ENCODE peak calls at places on chromosome 20, in eight cellular contexts. Y is PC-9, C is tibial artery, E is pancreas, S is vagina, Q is esophagus squamous epithelium, I is upper lobe of right lung, F is stomach. M is an unnamed sample. For H3K4me1 and H3K36me3, the result is how much of the 10 kb centered on the place peaks cover.

GRCh38 chr20:62677678-62678077 is 31.0 kb upstream of the NTSR1 start:
- DNase-seq in F (no peak), S (no peak), Y (no peak), Q (no peak), C (no peak), I (no peak), E (no peak), M (no peak)

GRCh38 chr20:42475773-42476172 is 713.9 kb downstream of the PTPRT start:
- DNase-seq in S (no peak), E (no peak), Q (no peak), I (no peak), C (no peak), F (no peak), Y (no peak), M (no peak)

GRCh38 chr20:5835234-5835845 is 85.1 kb downstream of the SHLD1 start:
- DNase-seq in C (no peak), Q (no peak), S (no peak), Y (peak), E (no peak), F (no peak), I (no peak), M (no peak)

GRCh38 chr20:7773511-7773910 is 166.7 kb downstream of the HAO1 start:
- DNase-seq in F (no peak), I (no peak), S (no peak), Y (no peak), Q (no peak), E (no peak), C (no peak), M (no peak)

GRCh38 chr20:57483287-57484050 is 41.5 kb downstream of the CTCFL start:
- DNase-seq in Y (no peak), I (no peak), S (no peak), E (no peak), Q (no peak), C (peak), F (no peak), M (no peak)

GRCh38 chr20:1187605-1188171 is 2.9 kb upstream of the TMEM74B start:
- DNase-seq in Q (no peak), F (no peak), I (no peak), Y (peak), S (no peak), C (no peak), E (no peak), M (no peak)

GRCh38 chr20:33861458-33861857 is 50.3 kb downstream of the CHMP4B start:
- DNase-seq in Q (no peak), E (no peak), Y (no peak), F (no peak), S (no peak), I (no peak), C (no peak), M (no peak)

GRCh38 chr20:21161926-21162325 is 36.0 kb downstream of the KIZ start:
- DNase-seq in S (no peak), E (no peak), Y (no peak), Q (no peak), F (no peak), C (no peak), I (no peak), M (no peak)

GRCh38 chr20:24102290-24102689 is 113.7 kb upstream of the GGTLC1 start:
- DNase-seq in C (no peak), I (no peak), Q (no peak), S (no peak), F (no peak), Y (peak), E (no peak), M (no peak)

GRCh38 chr20:37669062-37669772 is 24.6 kb upstream of the CTNNBL1 start:
- DNase-seq in Y (peak), F (no peak), Q (no peak), C (no peak), E (no peak), I (no peak), S (no peak), M (no peak)

GRCh38 chr20:46111028-46111835 is 6.9 kb upstream of the CD40 start:
- DNase-seq in Q (no peak), F (no peak), Y (no peak), S (no peak), C (peak), E (no peak), I (no peak), M (peak)

GRCh38 chr20:17825949-17826843 is 126.4 kb downstream of the BANF2 start:
- DNase-seq in F (no peak), C (peak), S (no peak), Y (no peak), E (no peak), I (no peak), Q (no peak), M (no peak)

GRCh38 chr20:15597306-15597705 is 975.9 kb downstream of the KIF16B start:
- DNase-seq in F (no peak), I (no peak), E (no peak), Y (no peak), Q (no peak), S (no peak), C (no peak), M (peak)

GRCh38 chr20:41587956-41588355 is 30.2 kb downstream of the CHD6 start:
- DNase-seq in F (no peak), E (no peak), S (no peak), I (no peak), C (no peak), Y (no peak), Q (no peak), M (no peak)

GRCh38 chr20:23320317-23320716 is 30.3 kb upstream of the NXT1 start:
- DNase-seq in F (no peak), Y (no peak), Q (no peak), C (no peak), S (no peak), I (no peak), E (no peak), M (no peak)

GRCh38 chr20:59223750-59224149 is 60.1 kb downstream of the ZNF831 start:
- DNase-seq in I (no peak), C (no peak), Y (no peak), F (no peak), E (no peak), Q (no peak), S (no peak), M (no peak)
- H3K4me1 ChIP-seq in I (under half), C (under half), Y (under half), F (under half), E (under half), Q (under half), S (under half), M (under half)

GRCh38 chr20:54292186-54292585 is 84.3 kb downstream of the PFDN4 start:
- DNase-seq in C (no peak), F (no peak), S (no peak), I (no peak), Y (peak), E (no peak), Q (no peak), M (no peak)
- TF ChIP-seq CTCF in C (no peak), F (no peak), S (no peak), I (no peak), Y (no peak), E (no peak), Q (no peak), M (no peak)

GRCh38 chr20:50930139-50931047 is 844 bp downstream of the ADNP start:
- DNase-seq in I (peak), S (no peak), C (peak), Q (no peak), F (peak), E (peak), Y (no peak), M (peak)
- H3K36me3 ChIP-seq in I (under half), S (under half), C (under half), Q (under half), F (under half), E (under half), Y (half or more), M (under half)

GRCh38 chr20:32281711-32282110 is 4.3 kb downstream of the KIF3B start:
- DNase-seq in E (no peak), Q (no peak), Y (no peak), S (no peak), C (peak), I (no peak), F (no peak), M (no peak)
- H3K4me1 ChIP-seq in E (under half), Q (under half), Y (under half), S (under half), C (under half), I (under half), F (half or more), M (under half)

DNA sequence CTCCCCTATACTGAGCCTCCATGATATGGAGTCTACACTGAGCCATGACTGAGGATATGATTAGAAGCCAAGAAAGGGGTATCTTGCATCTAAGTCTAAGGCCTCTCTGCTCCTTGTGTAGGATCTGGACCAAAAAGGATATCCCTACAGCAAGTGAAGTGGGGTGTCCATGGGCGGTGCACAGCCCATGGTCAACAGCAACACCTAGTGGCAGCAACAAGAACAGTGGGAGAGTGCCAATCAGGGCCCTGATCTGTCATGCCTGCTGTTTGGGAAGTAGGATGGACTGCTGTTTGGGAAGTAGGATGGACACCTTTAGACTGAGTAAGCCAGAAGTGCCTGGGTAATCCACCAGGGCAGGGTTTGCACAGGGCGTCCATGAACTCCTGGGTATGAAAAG is 22.4 kb downstream of the PTGIS start:
- DNase-seq in F (no peak), Y (no peak), C (no peak), S (no peak), I (no peak), E (no peak), Q (no peak), M (no peak)
- TF ChIP-seq CTCF in F (no peak), Y (peak), C (no peak), S (no peak), I (no peak), E (no peak), Q (no peak), M (no peak)

DNA sequence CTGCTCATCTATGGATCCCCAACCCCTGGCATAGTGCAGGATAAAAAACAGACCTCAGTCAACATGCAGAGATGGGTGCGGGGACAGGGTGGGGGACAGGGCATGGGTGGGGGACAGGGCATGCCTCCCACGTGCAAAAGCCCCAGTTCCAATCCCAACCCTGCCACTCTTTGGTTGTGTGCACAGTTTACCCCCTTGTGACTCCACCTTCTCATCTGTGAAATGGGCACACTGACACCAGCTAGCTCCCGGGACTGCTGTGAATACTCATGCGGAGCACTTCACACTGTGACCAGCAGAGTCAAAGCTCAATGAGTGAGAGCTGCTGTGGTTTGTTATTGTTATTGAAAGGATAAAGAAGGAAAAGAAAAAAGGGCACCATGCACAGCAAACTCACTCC is 69.3 kb downstream of the NFATC2 start:
- DNase-seq in E (no peak), C (no peak), Q (no peak), F (no peak), I (no peak), Y (no peak), S (no peak), M (no peak)
- H3K36me3 ChIP-seq in E (under half), C (under half), Q (under half), F (under half), I (under half), Y (under half), S (under half), M (under half)

DNA sequence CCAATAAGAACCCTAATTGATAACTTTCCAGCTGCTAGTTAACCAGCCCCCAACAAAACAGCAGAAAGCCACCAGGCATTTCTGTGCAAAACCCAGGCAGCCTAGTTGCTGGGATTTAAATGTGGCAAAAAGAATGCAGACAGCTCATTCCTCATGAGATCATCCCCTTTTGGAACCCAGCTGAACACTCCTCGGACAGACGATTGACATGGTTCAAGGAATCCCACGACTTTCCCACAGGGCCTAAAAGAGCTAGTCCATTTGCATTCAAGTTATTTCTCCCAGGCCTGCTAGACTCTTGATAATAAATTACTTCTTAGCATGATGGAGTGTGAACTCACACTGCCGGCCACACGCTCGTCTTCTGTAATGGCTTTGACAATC is 24.0 kb downstream of the JAG1 start:
- DNase-seq in I (no peak), F (no peak), Y (no peak), S (no peak), E (no peak), C (no peak), Q (no peak), M (no peak)
- H3K4me1 ChIP-seq in I (under half), F (under half), Y (under half), S (half or more), E (under half), C (half or more), Q (under half), M (under half)

DNA sequence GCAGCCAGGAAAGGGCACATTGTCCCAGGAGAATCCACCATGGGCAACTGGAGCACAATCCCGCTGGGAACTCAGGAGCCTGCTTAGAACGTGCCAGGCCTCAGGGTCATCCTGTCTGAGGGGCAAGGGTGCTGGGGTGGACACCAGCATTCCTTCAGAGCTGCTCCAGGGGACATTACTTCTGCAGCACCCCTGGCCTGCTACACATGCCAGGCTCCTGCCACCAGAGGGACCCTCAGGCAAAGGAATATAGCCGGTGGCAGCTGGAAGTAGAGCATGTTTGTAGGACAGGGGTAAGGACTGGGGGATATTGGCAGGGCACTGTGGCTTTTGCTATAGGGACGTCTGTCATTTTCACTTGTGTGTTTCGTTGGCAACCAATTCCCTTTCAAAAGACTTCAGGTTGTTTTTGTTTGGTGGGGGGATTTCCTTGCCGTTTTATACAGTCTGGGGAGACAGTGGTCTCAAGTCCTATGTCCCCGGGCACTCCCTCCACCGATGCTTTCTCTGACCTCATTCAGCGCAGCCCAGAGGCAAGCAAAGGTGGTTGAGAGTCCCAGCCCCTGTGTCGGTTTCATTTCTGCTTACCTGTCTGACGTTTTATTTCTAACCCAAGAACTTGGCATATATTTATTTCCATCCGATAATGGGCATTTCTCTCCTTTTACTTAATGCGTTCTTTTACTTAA is 130.8 kb downstream of the JPH2 start:
- DNase-seq in I (peak), F (peak), Y (no peak), C (peak), S (peak), E (no peak), Q (no peak), M (no peak)
- TF ChIP-seq CTCF in I (peak), F (no peak), Y (peak), C (peak), S (no peak), E (no peak), Q (no peak), M (peak)

DNA sequence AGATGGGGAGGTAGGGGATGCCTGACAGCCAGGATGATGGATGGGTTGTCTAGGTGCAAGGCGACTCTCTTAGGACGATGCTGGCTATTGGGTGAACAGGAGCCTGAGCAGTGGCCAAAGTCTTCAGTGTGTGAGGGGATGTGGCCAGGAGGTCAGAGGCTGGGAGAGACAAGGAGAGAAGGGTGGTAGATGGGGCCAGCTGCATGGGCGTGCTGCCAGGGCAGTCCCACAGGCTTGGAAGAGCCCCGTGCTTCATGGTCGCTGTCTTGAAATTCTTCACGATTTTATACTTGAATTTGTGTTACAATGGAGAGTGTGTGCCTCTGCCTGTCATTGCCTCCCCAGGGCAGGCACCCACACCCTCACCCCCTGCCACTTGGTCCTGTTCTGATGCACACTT is 120.5 kb downstream of the DHX35 start:
- DNase-seq in I (no peak), S (no peak), E (no peak), Q (no peak), C (no peak), Y (no peak), F (no peak), M (no peak)
- H3K36me3 ChIP-seq in I (under half), S (under half), E (under half), Q (under half), C (under half), Y (under half), F (under half), M (under half)